ENCODE peak calls at places on chromosome 22, in six cellular contexts. V is GM23248, C is SK-N-SH, R is IMR-90, H is kidney, Y is neuronal stem cell. D is an unnamed sample.
A peak's percentile ranks its signal among the peaks of the same experiment; 100 is the strongest.

GRCh38 chr22:38696606-38697005 is 4.1 kb downstream of the JOSD1 start:
- DNase-seq in C (no peak), H (no peak), V (peak; percentile 94), Y (no peak), R (peak; percentile 92), D (peak; percentile 76)

GRCh38 chr22:48318575-48319320 is 1508.9 kb downstream of the BRD1 start:
- DNase-seq in H (peak; percentile 41), R (no peak), Y (no peak), V (no peak), C (no peak), D (no peak)

GRCh38 chr22:41994506-41994905 is 4.1 kb upstream of the WBP2NL start:
- DNase-seq in R (no peak), C (no peak), V (no peak), H (no peak), Y (no peak), D (no peak)

GRCh38 chr22:38864361-38865191 is 7.4 kb downstream of the CBX6 start:
- DNase-seq in Y (no peak), R (no peak), H (no peak), C (no peak), V (peak; percentile 46), D (no peak)

GRCh38 chr22:35971418-35972119 is 57.1 kb downstream of the RBFOX2 start:
- DNase-seq in R (peak; percentile 93), Y (no peak), H (no peak), V (peak; percentile 92), C (peak; percentile 65), D (peak; percentile 94)

GRCh38 chr22:37803195-37803635 is 4.5 kb upstream of the GCAT start:
- DNase-seq in H (no peak), V (no peak), R (no peak), C (no peak), Y (no peak), D (no peak)

GRCh38 chr22:37177755-37178154 is 10.3 kb downstream of the C1QTNF6 start:
- DNase-seq in V (no peak), H (no peak), C (no peak), R (no peak), Y (no peak), D (no peak)

GRCh38 chr22:31079095-31079642 is 1.9 kb upstream of the SMTN start:
- DNase-seq in Y (no peak), V (no peak), R (no peak), H (no peak), C (peak; percentile 15), D (no peak)

GRCh38 chr22:17921871-17922821 is 102.2 kb downstream of the MICAL3 start:
- DNase-seq in V (no peak), C (no peak), R (no peak), Y (no peak), H (no peak), D (no peak)

GRCh38 chr22:17706451-17706900 is 67.8 kb downstream of the BID start:
- DNase-seq in V (peak; percentile 95), H (no peak), Y (no peak), C (peak; percentile 33), R (peak; percentile 93), D (peak; percentile 94)

GRCh38 chr22:37657590-37658132 is 862 bp upstream of the PDXP start:
- DNase-seq in C (peak; percentile 75), R (peak; percentile 7), H (no peak), Y (no peak), V (peak; percentile 64), D (no peak)

GRCh38 chr22:36510966-36511881 is 4.4 kb upstream of the FOXRED2 start:
- DNase-seq in H (peak; percentile 45), R (peak; percentile 51), Y (no peak), C (peak; percentile 62), V (peak; percentile 68), D (peak; percentile 71)

GRCh38 chr22:49040754-49041467 is 786.8 kb downstream of the BRD1 start:
- DNase-seq in V (no peak), H (no peak), R (no peak), C (no peak), Y (no peak), D (no peak)

GRCh38 chr22:29214232-29214631 is 8.5 kb downstream of the EMID1 start:
- DNase-seq in R (no peak), C (peak; percentile 13), V (no peak), H (no peak), Y (no peak), D (no peak)

GRCh38 chr22:31148516-31148915 is 8.2 kb upstream of the PLA2G3 start:
- DNase-seq in H (no peak), V (peak; percentile 11), C (no peak), R (peak; percentile 35), Y (no peak), D (peak; percentile 52)

GRCh38 chr22:33776491-33776890 is 143.8 kb downstream of the LARGE1 start:
- DNase-seq in Y (no peak), H (no peak), R (no peak), V (no peak), C (no peak), D (no peak)

GRCh38 chr22:32185821-32186220 is 19.1 kb downstream of the RFPL2 start:
- DNase-seq in H (no peak), Y (no peak), R (no peak), C (peak; percentile 61), V (no peak), D (no peak)

GRCh38 chr22:30943368-30943767 is 25.2 kb downstream of the MORC2 start:
- DNase-seq in R (no peak), H (no peak), V (no peak), Y (no peak), C (no peak), D (no peak)

GRCh38 chr22:18068381-18068988 is 9.3 kb upstream of the PEX26 start:
- DNase-seq in Y (no peak), H (no peak), V (peak; percentile 71), C (no peak), R (peak; percentile 44), D (peak; percentile 43)

GRCh38 chr22:24807284-24807950 is 1.4 kb downstream of the SGSM1 start:
- DNase-seq in C (peak; percentile 63), V (no peak), R (no peak), H (no peak), Y (no peak), D (no peak)

GRCh38 chr22:44191036-44191454 is 10.3 kb downstream of the PARVG start:
- DNase-seq in R (no peak), C (no peak), H (peak; percentile 33), V (peak; percentile 49), Y (no peak), D (peak; percentile 13)

GRCh38 chr22:30491381-30491780 is 14.1 kb downstream of the SEC14L4 start:
- DNase-seq in Y (no peak), V (no peak), R (no peak), C (no peak), H (no peak), D (no peak)

GRCh38 chr22:36756746-36757607 is 18.9 kb downstream of the IFT27 start:
- DNase-seq in V (no peak), R (no peak), Y (no peak), H (no peak), C (no peak), D (no peak)

GRCh38 chr22:33109532-33110148 is 51.5 kb upstream of the SYN3 start:
- DNase-seq in V (no peak), Y (no peak), C (no peak), R (no peak), H (no peak), D (no peak)

GRCh38 chr22:28171713-28172112 is 252.7 kb upstream of the PITPNB start:
- DNase-seq in R (no peak), H (no peak), Y (no peak), V (no peak), C (no peak), D (no peak)

GRCh38 chr22:28174509-28174908 is 255.5 kb upstream of the PITPNB start:
- DNase-seq in V (no peak), C (no peak), H (no peak), R (no peak), Y (no peak), D (no peak)

GRCh38 chr22:28175730-28176492 is 256.9 kb upstream of the PITPNB start:
- DNase-seq in H (no peak), C (no peak), R (no peak), Y (no peak), V (no peak), D (no peak)

GRCh38 chr22:28172948-28173360 is 253.9 kb upstream of the PITPNB start:
- DNase-seq in V (peak; percentile 27), Y (no peak), C (peak; percentile 50), H (no peak), R (no peak), D (no peak)

GRCh38 chr22:28171135-28171534 is 252.1 kb upstream of the PITPNB start:
- DNase-seq in H (no peak), V (no peak), C (no peak), Y (no peak), R (no peak), D (no peak)
- H3K9ac ChIP-seq in H (no peak overlapping the region), V (no peak overlapping the region), C (no peak overlapping the region), Y (no peak overlapping the region), R (no peak overlapping the region), D (no peak overlapping the region)

GRCh38 chr22:40529817-40530216 is 106.7 kb downstream of the MRTFA start:
- DNase-seq in R (peak; percentile 47), H (no peak), Y (no peak), V (peak; percentile 48), C (no peak), D (no peak)
- H3K4me1 ChIP-seq in R (peaks cover 17% of the 10 kb centered on the region), H (peaks cover 2% of the 10 kb centered on the region), Y (peaks cover 5% of the 10 kb centered on the region), V (peaks cover 74% of the 10 kb centered on the region), C (peaks cover 14% of the 10 kb centered on the region), D (peaks cover 46% of the 10 kb centered on the region)

GRCh38 chr22:22075382-22076163 is 93.0 kb upstream of the TOP3B start:
- DNase-seq in H (no peak), R (no peak), Y (no peak), V (no peak), C (no peak), D (no peak)
- H3K4me3 ChIP-seq in H (no peak overlapping the region), R (no peak overlapping the region), Y (no peak overlapping the region), V (no peak overlapping the region), C (no peak overlapping the region), D (no peak overlapping the region)

GRCh38 chr22:25845985-25846745 is 104.2 kb downstream of the MYO18B start:
- DNase-seq in C (no peak), R (no peak), H (no peak), Y (no peak), V (peak; percentile 17), D (no peak)
- H3K9ac ChIP-seq in C (no peak overlapping the region), R (no peak overlapping the region), H (no peak overlapping the region), Y (no peak overlapping the region), V (no peak overlapping the region), D (no peak overlapping the region)

DNA sequence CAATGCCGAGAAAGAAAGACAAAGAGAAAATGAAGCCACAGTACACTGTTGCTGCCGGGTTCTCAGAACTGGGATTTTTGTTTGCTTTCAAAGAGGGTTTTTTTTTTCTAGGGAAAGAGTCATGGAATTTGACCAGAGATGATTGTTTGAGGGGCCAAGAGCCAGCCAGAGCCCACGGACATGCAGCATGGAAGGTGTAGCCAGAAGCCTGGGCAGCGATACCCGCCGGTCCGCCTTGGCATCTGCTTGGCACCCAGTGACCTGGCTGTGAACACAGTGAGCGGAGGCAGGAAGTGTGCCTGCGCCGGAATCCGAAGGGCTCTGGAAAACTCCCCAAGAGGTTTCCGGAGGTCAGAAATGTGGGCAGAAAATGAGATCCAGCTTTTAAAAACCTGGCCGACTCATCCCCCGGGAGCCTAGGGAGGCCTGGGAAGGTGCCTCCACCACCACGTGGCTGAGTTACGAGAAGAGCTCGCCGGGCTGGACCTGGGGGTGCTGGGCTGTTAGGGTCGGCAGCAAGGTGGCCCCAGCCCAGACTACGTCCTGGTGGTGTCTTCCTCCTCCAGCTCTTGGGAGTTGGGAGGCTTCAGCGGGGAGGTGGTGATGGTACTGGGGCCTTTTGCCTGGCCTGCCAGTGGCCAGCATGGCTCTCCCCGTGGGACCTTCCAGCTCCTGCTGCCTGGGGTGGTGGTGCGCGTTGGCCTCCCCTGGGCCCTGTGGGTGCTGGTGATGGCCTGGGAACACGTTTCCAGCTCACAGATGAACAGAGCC is 61.6 kb upstream of the PPARA start:
- DNase-seq in C (no peak), R (peak; percentile 64), H (peak; percentile 85), Y (no peak), V (peak; percentile 91), D (peak; percentile 80)
- H3K4me1 ChIP-seq in C (peaks cover 45% of the 10 kb centered on the region), R (peaks cover 31% of the 10 kb centered on the region), H (peaks cover 74% of the 10 kb centered on the region), Y (peaks cover 5% of the 10 kb centered on the region), V (peaks cover 75% of the 10 kb centered on the region), D (peaks cover 85% of the 10 kb centered on the region)